ENCODE peak calls at places on chromosomes 5 and 9, in six cellular contexts. One of them, this sample, is unnamed.

GRCh38 chr9:2132484-2133082 is 117.4 kb downstream of the SMARCA2 start:
- DNase-seq in stomach: no peak
- DNase-seq in Caco-2: no peak
- DNase-seq in T-helper 2 cell: no peak
- DNase-seq in stimulated activated CD8-positive, alpha-beta memory T cell treated with anti-CD3 and anti-CD28 coated beads, Interleukin-7, amount 100 ng/mL, for 24 hours: no peak
- DNase-seq in MCF 10A: peak; percentile 40
- DNase-seq in this sample: no peak

GRCh38 chr9:36433386-36433785 is 33.3 kb upstream of the RNF38 start:
- DNase-seq in stomach: no peak
- DNase-seq in Caco-2: no peak
- DNase-seq in T-helper 2 cell: no peak
- DNase-seq in stimulated activated CD8-positive, alpha-beta memory T cell treated with anti-CD3 and anti-CD28 coated beads, Interleukin-7, amount 100 ng/mL, for 24 hours: no peak
- DNase-seq in MCF 10A: no peak
- DNase-seq in this sample: no peak

GRCh38 chr9:88694625-88695024 is 159.6 kb downstream of the NXNL2 start:
- DNase-seq in stomach: no peak
- DNase-seq in Caco-2: no peak
- DNase-seq in T-helper 2 cell: no peak
- DNase-seq in stimulated activated CD8-positive, alpha-beta memory T cell treated with anti-CD3 and anti-CD28 coated beads, Interleukin-7, amount 100 ng/mL, for 24 hours: no peak
- DNase-seq in MCF 10A: no peak
- DNase-seq in this sample: no peak

GRCh38 chr5:33489481-33490067 is 48.8 kb downstream of the TARS1 start:
- DNase-seq in stomach: no peak
- DNase-seq in Caco-2: no peak
- DNase-seq in T-helper 2 cell: no peak
- DNase-seq in stimulated activated CD8-positive, alpha-beta memory T cell treated with anti-CD3 and anti-CD28 coated beads, Interleukin-7, amount 100 ng/mL, for 24 hours: no peak
- DNase-seq in MCF 10A: no peak
- DNase-seq in this sample: no peak

GRCh38 chr5:160469156-160470144 is 47.8 kb downstream of the PTTG1 start:
- DNase-seq in stomach: no peak
- DNase-seq in Caco-2: no peak
- DNase-seq in T-helper 2 cell: peak; percentile 52
- DNase-seq in stimulated activated CD8-positive, alpha-beta memory T cell treated with anti-CD3 and anti-CD28 coated beads, Interleukin-7, amount 100 ng/mL, for 24 hours: no peak
- DNase-seq in MCF 10A: no peak
- DNase-seq in this sample: no peak

GRCh38 chr5:143008809-143009521 is 238.8 kb downstream of the ARHGAP26 start:
- DNase-seq in stomach: peak; percentile 31
- DNase-seq in Caco-2: no peak
- DNase-seq in T-helper 2 cell: peak; percentile 99
- DNase-seq in stimulated activated CD8-positive, alpha-beta memory T cell treated with anti-CD3 and anti-CD28 coated beads, Interleukin-7, amount 100 ng/mL, for 24 hours: peak; percentile 46
- DNase-seq in MCF 10A: peak; percentile 95
- DNase-seq in this sample: no peak

GRCh38 chr9:6686396-6686795 is 40.9 kb upstream of the GLDC start:
- DNase-seq in stomach: no peak
- DNase-seq in Caco-2: no peak
- DNase-seq in T-helper 2 cell: no peak
- DNase-seq in stimulated activated CD8-positive, alpha-beta memory T cell treated with anti-CD3 and anti-CD28 coated beads, Interleukin-7, amount 100 ng/mL, for 24 hours: no peak
- DNase-seq in MCF 10A: peak; percentile 33
- DNase-seq in this sample: no peak

GRCh38 chr9:90322296-90322695 is 320.3 kb downstream of the DIRAS2 start:
- DNase-seq in stomach: no peak
- DNase-seq in Caco-2: no peak
- DNase-seq in T-helper 2 cell: no peak
- DNase-seq in stimulated activated CD8-positive, alpha-beta memory T cell treated with anti-CD3 and anti-CD28 coated beads, Interleukin-7, amount 100 ng/mL, for 24 hours: no peak
- DNase-seq in MCF 10A: no peak
- DNase-seq in this sample: no peak

GRCh38 chr9:4678679-4679267 is 596 bp upstream of the CDC37L1 start:
- DNase-seq in stomach: no peak
- DNase-seq in Caco-2: no peak
- DNase-seq in T-helper 2 cell: peak; percentile 64
- DNase-seq in stimulated activated CD8-positive, alpha-beta memory T cell treated with anti-CD3 and anti-CD28 coated beads, Interleukin-7, amount 100 ng/mL, for 24 hours: no peak
- DNase-seq in MCF 10A: peak; percentile 37
- DNase-seq in this sample: no peak

GRCh38 chr5:177194278-177194677 is 60.7 kb downstream of the NSD1 start:
- DNase-seq in stomach: no peak
- DNase-seq in Caco-2: peak; percentile 11
- DNase-seq in T-helper 2 cell: no peak
- DNase-seq in stimulated activated CD8-positive, alpha-beta memory T cell treated with anti-CD3 and anti-CD28 coated beads, Interleukin-7, amount 100 ng/mL, for 24 hours: no peak
- DNase-seq in MCF 10A: peak; percentile 94
- DNase-seq in this sample: no peak

GRCh38 chr9:35225677-35226076 is 63.9 kb downstream of the UNC13B start:
- DNase-seq in stomach: no peak
- DNase-seq in Caco-2: no peak
- DNase-seq in T-helper 2 cell: no peak
- DNase-seq in stimulated activated CD8-positive, alpha-beta memory T cell treated with anti-CD3 and anti-CD28 coated beads, Interleukin-7, amount 100 ng/mL, for 24 hours: no peak
- DNase-seq in MCF 10A: no peak
- DNase-seq in this sample: no peak

GRCh38 chr5:43315262-43315661 is 2.0 kb upstream of the HMGCS1 start:
- DNase-seq in stomach: no peak
- DNase-seq in Caco-2: peak; percentile 47
- DNase-seq in T-helper 2 cell: peak; percentile 89
- DNase-seq in stimulated activated CD8-positive, alpha-beta memory T cell treated with anti-CD3 and anti-CD28 coated beads, Interleukin-7, amount 100 ng/mL, for 24 hours: no peak
- DNase-seq in MCF 10A: peak; percentile 91
- DNase-seq in this sample: no peak

GRCh38 chr5:34674226-34674625 is 18.1 kb downstream of the RAI14 start:
- DNase-seq in stomach: no peak
- DNase-seq in Caco-2: no peak
- DNase-seq in T-helper 2 cell: no peak
- DNase-seq in stimulated activated CD8-positive, alpha-beta memory T cell treated with anti-CD3 and anti-CD28 coated beads, Interleukin-7, amount 100 ng/mL, for 24 hours: no peak
- DNase-seq in MCF 10A: peak; percentile 50
- DNase-seq in this sample: no peak

GRCh38 chr5:170333161-170333909 is 35.8 kb upstream of the LCP2 start:
- DNase-seq in stomach: peak; percentile 33
- DNase-seq in Caco-2: no peak
- DNase-seq in T-helper 2 cell: peak; percentile 92
- DNase-seq in stimulated activated CD8-positive, alpha-beta memory T cell treated with anti-CD3 and anti-CD28 coated beads, Interleukin-7, amount 100 ng/mL, for 24 hours: no peak
- DNase-seq in MCF 10A: peak; percentile 34
- DNase-seq in this sample: no peak

GRCh38 chr5:926416-927171 is 33.9 kb downstream of the TRIP13 start:
- DNase-seq in stomach: no peak
- DNase-seq in Caco-2: no peak
- DNase-seq in T-helper 2 cell: peak; percentile 29
- DNase-seq in stimulated activated CD8-positive, alpha-beta memory T cell treated with anti-CD3 and anti-CD28 coated beads, Interleukin-7, amount 100 ng/mL, for 24 hours: no peak
- DNase-seq in MCF 10A: no peak
- DNase-seq in this sample: no peak

GRCh38 chr9:108622467-108622866 is 233.3 kb downstream of the ACTL7B start:
- DNase-seq in stomach: no peak
- DNase-seq in Caco-2: no peak
- DNase-seq in T-helper 2 cell: no peak
- DNase-seq in stimulated activated CD8-positive, alpha-beta memory T cell treated with anti-CD3 and anti-CD28 coated beads, Interleukin-7, amount 100 ng/mL, for 24 hours: no peak
- DNase-seq in MCF 10A: peak; percentile 59
- DNase-seq in this sample: no peak

GRCh38 chr9:97388721-97389238 is 23.1 kb upstream of the TDRD7 start:
- DNase-seq in stomach: no peak
- DNase-seq in Caco-2: no peak
- DNase-seq in T-helper 2 cell: peak; percentile 24
- DNase-seq in stimulated activated CD8-positive, alpha-beta memory T cell treated with anti-CD3 and anti-CD28 coated beads, Interleukin-7, amount 100 ng/mL, for 24 hours: no peak
- DNase-seq in MCF 10A: no peak
- DNase-seq in this sample: no peak

GRCh38 chr9:92444841-92445240 is 20.6 kb upstream of the OMD start:
- DNase-seq in stomach: no peak
- DNase-seq in Caco-2: no peak
- DNase-seq in T-helper 2 cell: no peak
- DNase-seq in stimulated activated CD8-positive, alpha-beta memory T cell treated with anti-CD3 and anti-CD28 coated beads, Interleukin-7, amount 100 ng/mL, for 24 hours: no peak
- DNase-seq in MCF 10A: no peak
- DNase-seq in this sample: no peak

GRCh38 chr9:130371196-130371966 is 73.4 kb upstream of the ASS1 start:
- DNase-seq in stomach: no peak
- DNase-seq in Caco-2: no peak
- DNase-seq in T-helper 2 cell: no peak
- DNase-seq in stimulated activated CD8-positive, alpha-beta memory T cell treated with anti-CD3 and anti-CD28 coated beads, Interleukin-7, amount 100 ng/mL, for 24 hours: no peak
- DNase-seq in MCF 10A: no peak
- DNase-seq in this sample: no peak

GRCh38 chr5:180600554-180601041 is 9.3 kb upstream of the SCGB3A1 start:
- DNase-seq in stomach: peak; percentile 9
- DNase-seq in Caco-2: no peak
- DNase-seq in T-helper 2 cell: no peak
- DNase-seq in stimulated activated CD8-positive, alpha-beta memory T cell treated with anti-CD3 and anti-CD28 coated beads, Interleukin-7, amount 100 ng/mL, for 24 hours: no peak
- DNase-seq in MCF 10A: no peak
- DNase-seq in this sample: peak; percentile 59

GRCh38 chr5:37370550-37370863 is 399 bp downstream of the NUP155 start:
- DNase-seq in stomach: no peak
- DNase-seq in Caco-2: no peak
- DNase-seq in T-helper 2 cell: no peak
- DNase-seq in stimulated activated CD8-positive, alpha-beta memory T cell treated with anti-CD3 and anti-CD28 coated beads, Interleukin-7, amount 100 ng/mL, for 24 hours: no peak
- DNase-seq in MCF 10A: no peak
- DNase-seq in this sample: no peak

GRCh38 chr9:105713260-105713938 is 19.1 kb downstream of the TMEM38B start:
- DNase-seq in stomach: no peak
- DNase-seq in Caco-2: no peak
- DNase-seq in T-helper 2 cell: no peak
- DNase-seq in stimulated activated CD8-positive, alpha-beta memory T cell treated with anti-CD3 and anti-CD28 coated beads, Interleukin-7, amount 100 ng/mL, for 24 hours: no peak
- DNase-seq in MCF 10A: no peak
- DNase-seq in this sample: no peak

GRCh38 chr9:120456218-120456617 is 123.7 kb downstream of the CDK5RAP2 start:
- DNase-seq in stomach: no peak
- DNase-seq in Caco-2: no peak
- DNase-seq in T-helper 2 cell: no peak
- DNase-seq in stimulated activated CD8-positive, alpha-beta memory T cell treated with anti-CD3 and anti-CD28 coated beads, Interleukin-7, amount 100 ng/mL, for 24 hours: no peak
- DNase-seq in MCF 10A: no peak
- DNase-seq in this sample: no peak

GRCh38 chr5:110159202-110159601 is 469.5 kb downstream of the MAN2A1 start:
- DNase-seq in stomach: no peak
- DNase-seq in Caco-2: no peak
- DNase-seq in T-helper 2 cell: no peak
- DNase-seq in stimulated activated CD8-positive, alpha-beta memory T cell treated with anti-CD3 and anti-CD28 coated beads, Interleukin-7, amount 100 ng/mL, for 24 hours: no peak
- DNase-seq in MCF 10A: peak; percentile 85
- DNase-seq in this sample: no peak

GRCh38 chr5:172407861-172408260 is 46.5 kb downstream of the SH3PXD2B start:
- DNase-seq in stomach: no peak
- DNase-seq in Caco-2: no peak
- DNase-seq in T-helper 2 cell: no peak
- DNase-seq in stimulated activated CD8-positive, alpha-beta memory T cell treated with anti-CD3 and anti-CD28 coated beads, Interleukin-7, amount 100 ng/mL, for 24 hours: no peak
- DNase-seq in MCF 10A: peak; percentile 90
- DNase-seq in this sample: no peak

This sample was measured in lung.